ENCODE peak calls at places on chromosomes 6 and 20, in ten cellular contexts. D is prostate gland, S is right lobe of liver, T is PC-3, N is adrenal gland, U is mammary epithelial cell, H is psoas muscle, B is GM23248, A is IMR-90, G is left ventricle myocardium inferior. X is an unnamed sample.

GRCh38 chr6:72464791-72465691 is 156.8 kb upstream of the KCNQ5 start:
- DNase-seq in H (no peak), D (no peak), T (peak), A (peak), G (no peak), N (no peak), B (peak), S (no peak), U (peak), X (no peak)

GRCh38 chr6:166244353-166245045 is 63.7 kb downstream of the PRR18 start:
- DNase-seq in T (no peak), N (no peak), G (no peak), A (no peak), H (no peak), S (no peak), U (no peak), D (no peak), B (no peak), X (no peak)

GRCh38 chr6:27332692-27333641 is 20.9 kb upstream of the POM121L2 start:
- DNase-seq in G (no peak), D (no peak), H (no peak), A (peak), T (peak), N (no peak), U (peak), S (no peak), B (peak), X (no peak)

GRCh38 chr20:35708502-35708901 is 9.3 kb downstream of the ROMO1 start:
- DNase-seq in U (no peak), H (no peak), N (no peak), D (no peak), T (no peak), G (no peak), A (no peak), B (no peak), S (no peak), X (no peak)

GRCh38 chr6:54665246-54665645 is 181.3 kb upstream of the FAM83B start:
- DNase-seq in B (no peak), A (no peak), U (no peak), N (no peak), G (no peak), H (no peak), D (no peak), T (no peak), S (no peak), X (no peak)

GRCh38 chr6:3381233-3382065 is 75.4 kb downstream of the SLC22A23 start:
- DNase-seq in A (no peak), G (no peak), U (no peak), T (no peak), N (no peak), D (no peak), B (no peak), S (no peak), H (no peak), X (no peak)

GRCh38 chr20:20780127-20780822 is 67.8 kb upstream of the RALGAPA2 start:
- DNase-seq in B (peak), H (peak), D (peak), U (peak), A (no peak), G (peak), T (peak), N (no peak), S (peak), X (peak)

GRCh38 chr20:46683068-46683477 is 6.2 kb downstream of the TP53RK start:
- DNase-seq in G (no peak), A (no peak), H (no peak), T (no peak), D (no peak), N (no peak), B (no peak), S (no peak), U (no peak), X (no peak)

GRCh38 chr20:11180186-11180585 is 506.4 kb upstream of the JAG1 start:
- DNase-seq in G (no peak), H (no peak), T (no peak), S (no peak), D (no peak), B (no peak), N (no peak), U (no peak), A (no peak), X (no peak)

GRCh38 chr20:57716202-57716601 is 6.4 kb upstream of the PMEPA1 start:
- DNase-seq in D (no peak), T (peak), S (no peak), B (peak), N (no peak), H (no peak), G (no peak), A (peak), U (peak), X (no peak)
- H3K27ac ChIP-seq in D (peak), T (peak), S (no peak), B (peak), N (no peak), H (peak), G (peak), A (no peak), U (peak), X (no peak)

DNA sequence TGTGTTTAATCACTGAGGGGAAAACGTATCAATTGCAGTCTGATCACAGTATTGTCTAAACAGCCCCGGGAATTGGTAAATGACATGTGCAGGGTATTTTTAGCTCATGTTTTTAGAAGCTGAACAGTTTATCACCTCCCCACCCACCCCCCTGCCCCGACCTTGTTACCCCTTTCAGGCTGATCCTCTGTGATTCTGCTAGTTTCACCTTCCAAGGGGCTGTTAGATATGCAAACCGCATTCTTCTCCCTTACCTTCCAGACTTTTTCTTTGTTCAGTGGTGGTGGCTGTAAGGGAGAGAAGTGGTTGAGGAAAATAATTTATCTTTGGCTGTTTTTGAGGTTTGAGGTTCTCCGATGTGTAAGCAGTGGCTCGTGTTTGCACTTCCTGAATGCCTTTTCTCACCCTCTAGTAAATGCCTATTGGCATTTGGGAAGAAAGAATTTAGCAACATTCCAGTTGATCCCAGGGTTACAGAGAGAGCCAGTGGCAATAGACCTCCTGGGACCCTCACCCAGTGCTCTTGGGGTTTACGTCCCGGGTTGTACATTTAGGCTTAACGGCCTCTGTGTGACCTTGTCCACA is 69.4 kb upstream of the KCNG1 start:
- DNase-seq in U (no peak), H (no peak), G (no peak), A (no peak), N (no peak), B (no peak), D (no peak), T (no peak), S (no peak), X (no peak)
- H3K27ac ChIP-seq in U (no peak), H (no peak), G (no peak), A (no peak), N (no peak), B (no peak), D (no peak), T (no peak), S (no peak), X (no peak)

GRCh38 chr6:106794129-106794528 is 164.8 kb downstream of the QRSL1 start:
- DNase-seq in A (no peak), N (no peak), U (no peak), B (no peak), D (no peak), G (no peak), H (no peak), S (no peak), T (no peak), X (no peak)
- H3K27ac ChIP-seq in A (no peak), N (no peak), U (no peak), B (no peak), D (no peak), G (no peak), H (no peak), S (no peak), T (no peak), X (no peak)

DNA sequence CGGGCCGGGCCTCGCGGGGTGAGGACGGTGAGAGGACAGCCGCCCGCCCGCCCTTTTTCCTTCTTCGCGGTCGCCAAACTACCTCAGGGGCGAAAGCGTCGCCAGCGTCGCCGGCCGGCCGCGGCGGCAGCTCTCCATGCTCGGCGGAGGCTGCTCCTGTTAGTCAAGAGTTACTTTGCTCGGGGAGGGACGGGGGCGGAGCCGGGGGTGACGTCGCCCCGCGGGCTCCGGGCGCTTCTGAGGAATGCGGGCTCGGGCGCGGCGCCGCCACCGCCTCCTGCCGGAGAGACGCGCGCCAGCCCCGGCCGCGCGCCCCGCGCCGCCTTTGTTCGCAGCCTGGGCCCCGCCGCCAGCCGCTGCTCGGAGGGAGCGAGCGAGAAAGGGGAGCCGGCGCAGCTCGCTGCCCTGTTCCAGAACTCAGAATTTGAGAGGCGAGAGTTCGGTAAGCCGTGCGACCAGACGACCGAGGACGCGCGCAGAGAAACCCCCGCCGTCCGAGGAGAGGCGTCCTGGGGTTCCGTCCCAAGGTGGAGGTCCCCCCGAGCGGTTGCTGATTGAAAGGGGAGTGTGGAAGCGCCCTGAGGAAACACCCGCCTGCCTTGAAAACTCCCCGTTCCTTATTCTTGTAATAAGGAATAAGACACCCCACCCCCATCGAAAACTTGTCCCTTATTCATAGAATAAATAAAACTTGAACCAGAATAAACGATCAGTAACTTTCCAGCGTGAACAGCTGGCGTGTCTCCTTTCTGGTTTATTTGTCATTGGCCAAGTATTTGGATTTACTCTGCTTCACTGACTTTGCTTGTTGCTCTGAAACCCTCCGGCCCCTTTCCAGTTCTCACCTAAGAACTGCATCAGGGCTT is at the start of gene PTPRK:
- DNase-seq in H (peak), S (peak), T (peak), D (peak), B (peak), G (peak), N (peak), U (peak), A (peak), X (peak)
- H3K27ac ChIP-seq in H (peak), S (peak), T (peak), D (peak), B (peak), G (peak), N (peak), U (peak), A (peak), X (peak)

GRCh38 chr6:26020291-26020982 is 57.8 kb downstream of the TRIM38 start:
- DNase-seq in T (peak), B (peak), U (peak), H (peak), S (peak), N (peak), G (peak), D (peak), A (peak), X (peak)

GRCh38 chr6:26017567-26017966 is 55.0 kb downstream of the TRIM38 start:
- DNase-seq in T (no peak), A (peak), U (peak), D (peak), H (peak), N (peak), B (peak), G (peak), S (peak), X (peak)

GRCh38 chr6:26020983-26021349 is 58.4 kb downstream of the TRIM38 start:
- DNase-seq in A (peak), U (peak), G (peak), N (peak), H (peak), B (peak), S (peak), T (peak), D (peak), X (no peak)

GRCh38 chr6:26021350-26022165 is 59.0 kb downstream of the TRIM38 start:
- DNase-seq in A (peak), S (peak), H (peak), T (peak), G (peak), U (peak), B (peak), N (peak), D (peak), X (peak)

DNA sequence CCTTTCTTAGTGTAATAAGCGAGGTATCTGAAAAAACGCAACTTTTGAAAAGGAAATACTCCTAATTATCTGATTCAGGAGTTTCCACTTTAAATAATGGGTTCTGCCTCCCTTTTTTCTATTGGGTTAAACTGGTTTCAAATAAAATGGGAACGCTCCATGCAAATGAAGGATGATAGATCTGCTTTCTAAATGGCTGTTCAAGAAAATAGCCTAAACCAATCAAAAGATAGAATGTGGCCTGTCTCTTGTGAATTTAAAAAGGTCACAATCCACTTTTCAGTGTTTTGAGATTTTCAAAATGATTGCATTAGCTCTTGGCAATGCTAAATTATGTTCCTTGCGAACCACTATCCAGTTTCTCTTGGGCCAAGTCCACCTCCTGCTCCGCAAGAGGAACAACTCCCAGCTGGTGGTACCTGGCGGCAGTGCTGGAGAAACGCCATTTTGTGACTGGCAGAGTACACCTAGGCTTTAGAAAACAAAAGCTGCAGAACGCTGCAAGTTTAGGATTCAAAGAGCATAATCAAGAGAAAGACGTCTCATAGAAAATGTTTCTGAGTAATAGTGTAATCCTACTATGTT is 56.8 kb downstream of the TRIM38 start:
- DNase-seq in N (no peak), T (no peak), S (no peak), U (no peak), G (no peak), B (no peak), D (no peak), H (no peak), A (no peak), X (no peak)
- H3K27ac ChIP-seq in N (no peak), T (no peak), S (no peak), U (peak), G (peak), B (peak), D (no peak), H (no peak), A (no peak), X (no peak)

GRCh38 chr6:52571099-52571755 is 5.6 kb downstream of the TRAM2 start:
- DNase-seq in H (no peak), N (no peak), B (peak), A (no peak), T (no peak), G (no peak), D (no peak), S (no peak), U (no peak), X (no peak)

GRCh38 chr6:52568320-52568719 is 8.5 kb downstream of the TRAM2 start:
- DNase-seq in H (no peak), S (no peak), N (no peak), B (no peak), D (no peak), G (no peak), T (no peak), A (no peak), U (no peak), X (no peak)

GRCh38 chr6:52572536-52572935 is 4.3 kb downstream of the TRAM2 start:
- DNase-seq in T (no peak), B (no peak), N (no peak), A (no peak), H (no peak), U (no peak), S (no peak), D (no peak), G (no peak), X (no peak)

GRCh38 chr6:52573295-52573694 is 3.6 kb downstream of the TRAM2 start:
- DNase-seq in T (peak), H (no peak), A (no peak), D (no peak), G (no peak), U (no peak), S (no peak), N (no peak), B (peak), X (no peak)

GRCh38 chr6:52570291-52570700 is 6.6 kb downstream of the TRAM2 start:
- DNase-seq in H (peak), D (no peak), N (no peak), S (no peak), A (no peak), U (peak), G (no peak), T (no peak), B (peak), X (no peak)
- H3K27ac ChIP-seq in H (no peak), D (no peak), N (peak), S (no peak), A (peak), U (no peak), G (peak), T (no peak), B (peak), X (no peak)

GRCh38 chr6:162108041-162108440 is 619.5 kb downstream of the PRKN start:
- DNase-seq in D (no peak), A (no peak), N (no peak), G (no peak), S (no peak), U (no peak), H (no peak), T (no peak), B (no peak), X (no peak)

DNA sequence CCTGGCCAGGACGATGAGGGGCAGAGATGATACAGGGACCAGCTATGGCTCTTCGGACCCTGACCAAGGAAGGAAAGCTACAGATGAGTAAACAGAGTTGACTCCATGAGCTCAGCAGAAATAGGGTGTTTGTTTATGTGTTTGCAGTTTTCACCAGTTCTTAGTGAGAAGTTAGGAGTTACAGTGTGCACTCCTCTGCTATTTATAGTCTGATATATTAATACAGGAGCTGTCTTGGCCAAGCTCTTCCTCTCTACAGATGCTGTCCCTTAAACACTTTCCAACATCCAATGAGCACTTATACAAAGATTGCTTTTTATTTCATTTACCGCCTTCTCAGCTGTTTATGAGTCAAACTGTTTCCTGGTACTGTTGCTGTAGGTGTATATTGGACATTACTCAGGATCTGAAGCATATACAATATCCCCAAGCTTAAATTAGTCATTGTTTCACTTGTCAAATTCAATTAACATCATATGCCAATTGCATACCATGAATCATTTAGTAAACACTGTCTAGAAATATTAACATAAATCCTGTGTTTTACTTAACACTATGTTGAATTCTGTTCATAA is 618.0 kb downstream of the PRKN start:
- DNase-seq in A (no peak), T (no peak), N (no peak), D (no peak), S (no peak), U (peak), H (no peak), B (peak), G (no peak), X (no peak)
- H3K27ac ChIP-seq in A (no peak), T (no peak), N (no peak), D (no peak), S (no peak), U (no peak), H (no peak), B (no peak), G (no peak), X (no peak)

GRCh38 chr6:139676718-139677117 is 302.3 kb upstream of the CITED2 start:
- DNase-seq in T (no peak), D (no peak), U (no peak), G (no peak), B (no peak), A (no peak), N (no peak), S (no peak), H (no peak), X (no peak)
- H3K27ac ChIP-seq in T (no peak), D (no peak), U (no peak), G (no peak), B (no peak), A (no peak), N (no peak), S (no peak), H (no peak), X (no peak)

GRCh38 chr6:56335733-56336132 is 88.4 kb upstream of the COL21A1 start:
- DNase-seq in U (peak), S (no peak), H (no peak), G (no peak), T (peak), D (no peak), A (peak), N (no peak), B (peak), X (no peak)

GRCh38 chr6:56329296-56330050 is 82.1 kb upstream of the COL21A1 start:
- DNase-seq in S (no peak), H (no peak), A (peak), U (no peak), B (peak), N (no peak), D (no peak), G (no peak), T (no peak), X (no peak)

GRCh38 chr6:56339524-56339923 is 92.1 kb upstream of the COL21A1 start:
- DNase-seq in S (no peak), B (no peak), U (no peak), A (peak), G (no peak), T (no peak), H (no peak), D (no peak), N (no peak), X (no peak)

GRCh38 chr6:56334937-56335336 is 87.6 kb upstream of the COL21A1 start:
- DNase-seq in N (no peak), G (no peak), T (peak), D (no peak), H (no peak), U (peak), A (peak), S (no peak), B (peak), X (no peak)
- H3K27ac ChIP-seq in N (no peak), G (no peak), T (peak), D (no peak), H (no peak), U (peak), A (peak), S (no peak), B (peak), X (no peak)

DNA sequence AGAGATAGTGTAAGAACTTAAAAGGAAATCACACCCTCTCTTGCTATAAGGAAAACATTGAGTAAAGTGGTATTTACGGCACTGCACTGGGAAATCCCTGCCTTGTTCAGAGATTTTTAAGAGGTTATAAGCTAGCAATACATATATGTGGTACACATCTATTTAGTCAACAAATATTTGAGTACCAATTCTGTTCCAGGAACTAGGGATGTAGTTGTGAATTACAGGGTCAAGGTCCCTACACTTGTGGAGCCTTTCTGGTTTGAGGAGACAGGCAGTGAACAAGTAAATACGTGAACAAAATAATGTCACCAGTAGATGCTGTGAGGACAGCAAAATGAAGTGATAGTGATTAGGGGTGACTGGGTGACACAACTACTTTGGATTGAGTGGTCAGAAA is 1.8 kb downstream of the TM9SF4 start:
- DNase-seq in T (no peak), B (no peak), N (no peak), D (no peak), A (no peak), U (no peak), G (no peak), S (no peak), H (no peak), X (no peak)
- H3K27ac ChIP-seq in T (no peak), B (no peak), N (no peak), D (no peak), A (no peak), U (no peak), G (no peak), S (no peak), H (no peak), X (no peak)

X was measured in substantia nigra.